ENCODE peak calls at places on chromosomes 7 and 10, in four cellular contexts. H, U, F and M are unnamed samples.

GRCh38 chr10:119045561-119045960 is 16.0 kb downstream of the NANOS1 start:
- DNase-seq in H (no peak), U (no peak), F (no peak), M (no peak)

GRCh38 chr7:38178695-38179344 is 775 bp downstream of the STARD3NL start:
- DNase-seq in H (no peak), U (no peak), F (no peak), M (no peak)

GRCh38 chr10:61662794-61663259 is at the start of gene CABCOCO1:
- DNase-seq in H (no peak), U (peak), F (peak), M (no peak)

GRCh38 chr10:86900955-86901354 is 56.5 kb downstream of the MMRN2 start:
- DNase-seq in H (no peak), U (peak), F (no peak), M (no peak)

GRCh38 chr10:126092806-126093205 is 196.4 kb downstream of the FANK1 start:
- DNase-seq in H (no peak), U (no peak), F (no peak), M (no peak)

GRCh38 chr7:129792721-129793120 is 160.0 kb downstream of the UBE2H start:
- DNase-seq in H (no peak), U (no peak), F (no peak), M (no peak)

GRCh38 chr7:95963446-95963990 is 191.2 kb downstream of the DYNC1I1 start:
- DNase-seq in H (no peak), U (no peak), F (no peak), M (no peak)

GRCh38 chr7:85602196-85602595 is 415.3 kb upstream of the SEMA3D start:
- DNase-seq in H (no peak), U (no peak), F (no peak), M (no peak)

GRCh38 chr10:46224414-46224682 is 62.4 kb upstream of the ANTXRL start:
- DNase-seq in H (no peak), U (no peak), F (no peak), M (no peak)

GRCh38 chr10:127736222-127736914 is 617 bp upstream of the FOXI2 start:
- DNase-seq in H (no peak), U (no peak), F (no peak), M (no peak)

GRCh38 chr7:78073470-78074382 is 275.2 kb downstream of the PHTF2 start:
- DNase-seq in H (no peak), U (no peak), F (no peak), M (peak)

GRCh38 chr7:149716007-149716931 is 57.1 kb downstream of the ZNF467 start:
- DNase-seq in H (no peak), U (no peak), F (no peak), M (no peak)

GRCh38 chr10:97632949-97633884 is at the start of gene MORN4:
- DNase-seq in H (peak), U (peak), F (peak), M (peak)

GRCh38 chr7:1665721-1666250 is 4.3 kb upstream of the ELFN1 start:
- DNase-seq in H (no peak), U (no peak), F (no peak), M (no peak)

GRCh38 chr7:90825779-90826178 is 229.7 kb downstream of the CDK14 start:
- DNase-seq in H (no peak), U (no peak), F (no peak), M (no peak)

GRCh38 chr10:11011436-11011835 is 6.2 kb upstream of the CELF2 start:
- DNase-seq in H (no peak), U (no peak), F (no peak), M (no peak)

GRCh38 chr7:91644251-91644650 is 236.3 kb downstream of the MTERF1 start:
- DNase-seq in H (no peak), U (no peak), F (no peak), M (no peak)

GRCh38 chr10:121594623-121595320 is 3.5 kb downstream of the FGFR2 start:
- DNase-seq in H (no peak), U (no peak), F (no peak), M (no peak)

GRCh38 chr7:100827330-100828226 is at the start of gene EPHB4:
- DNase-seq in H (no peak), U (peak), F (no peak), M (no peak)

GRCh38 chr7:17661982-17662585 is 278.2 kb downstream of the SNX13 start:
- DNase-seq in H (no peak), U (no peak), F (no peak), M (no peak)

GRCh38 chr7:5360451-5360850 is 63.2 kb downstream of the TNRC18 start:
- DNase-seq in H (no peak), U (peak), F (no peak), M (no peak)

GRCh38 chr10:51743146-51743545 is 43.8 kb upstream of the CSTF2T start:
- DNase-seq in H (no peak), U (no peak), F (no peak), M (no peak)

GRCh38 chr10:113524539-113525490 is 28.0 kb upstream of the HABP2 start:
- DNase-seq in H (no peak), U (no peak), F (no peak), M (no peak)

GRCh38 chr10:17025444-17026295 is 103.9 kb downstream of the CUBN start:
- DNase-seq in H (peak), U (peak), F (no peak), M (no peak)

GRCh38 chr7:14834456-14834855 is 68.1 kb downstream of the DGKB start:
- DNase-seq in H (no peak), U (no peak), F (no peak), M (no peak)

GRCh38 chr10:43390791-43391190 is 18.2 kb downstream of the HNRNPF start:
- DNase-seq in H (no peak), U (no peak), F (no peak), M (no peak)

GRCh38 chr7:109335951-109336350 is 766.3 kb downstream of the DNAJB9 start:
- DNase-seq in H (no peak), U (no peak), F (no peak), M (no peak)

GRCh38 chr7:130147710-130148325 is 57.4 kb downstream of the TMEM209 start:
- DNase-seq in H (no peak), U (no peak), F (no peak), M (no peak)

GRCh38 chr7:1533569-1534329 is 3.2 kb downstream of the MAFK start:
- DNase-seq in H (no peak), U (peak), F (no peak), M (no peak)

GRCh38 chr7:194257-194995 is 2.1 kb downstream of the FAM20C start:
- DNase-seq in H (no peak), U (no peak), F (no peak), M (no peak)

GRCh38 chr10:44966129-44966815 is 6.7 kb downstream of the RASSF4 start:
- DNase-seq in H (no peak), U (no peak), F (no peak), M (no peak)

GRCh38 chr7:69599211-69599878 is 1.1 kb downstream of the AUTS2 start:
- DNase-seq in H (no peak), U (no peak), F (no peak), M (no peak)

GRCh38 chr10:34135515-34135914 is 679.6 kb downstream of the PARD3 start:
- DNase-seq in H (no peak), U (no peak), F (no peak), M (no peak)

GRCh38 chr10:97131041-97131659 is 54.6 kb downstream of the SLIT1 start:
- DNase-seq in H (no peak), U (no peak), F (no peak), M (no peak)

GRCh38 chr10:102752934-102753664 is 9.4 kb downstream of the WBP1L start:
- DNase-seq in H (no peak), U (no peak), F (no peak), M (no peak)

GRCh38 chr10:71970869-71971268 is 6.7 kb downstream of the CHST3 start:
- DNase-seq in H (no peak), U (no peak), F (no peak), M (no peak)

GRCh38 chr7:32217841-32218467 is 147.7 kb upstream of the PDE1C start:
- DNase-seq in H (no peak), U (no peak), F (no peak), M (no peak)